ENCODE peak calls at places on chromosomes 11 and 22, in six cellular contexts. V is kidney epithelial cell, K is colonic mucosa, Y is cardiac muscle cell, B is OCI-LY7, E is fibroblast of lung. G is an unnamed sample.

GRCh38 chr22:46574993-46575914 is 37.8 kb upstream of the CELSR1 start:
- DNase-seq in E (no peak), B (no peak), V (no peak), Y (peak; percentile 43), K (peak; percentile 74), G (no peak)

GRCh38 chr11:102810943-102811528 is 13.1 kb upstream of the MMP1 start:
- DNase-seq in B (no peak), K (no peak), E (peak; percentile 47), V (no peak), Y (peak; percentile 21), G (no peak)

GRCh38 chr11:117197006-117197405 is 2.2 kb upstream of the TAGLN start:
- DNase-seq in Y (no peak), B (no peak), K (no peak), V (no peak), E (no peak), G (no peak)

GRCh38 chr22:20316217-20316843 is 3.5 kb downstream of the DGCR6L start:
- DNase-seq in B (no peak), Y (no peak), V (no peak), K (no peak), E (no peak), G (no peak)

GRCh38 chr11:106281455-106282173 is 204.2 kb downstream of the AASDHPPT start:
- DNase-seq in V (peak; percentile 80), E (peak; percentile 51), Y (no peak), B (no peak), K (no peak), G (no peak)

GRCh38 chr22:46159777-46160176 is 9.5 kb downstream of the PPARA start:
- DNase-seq in E (no peak), Y (no peak), B (no peak), V (no peak), K (no peak), G (no peak)

GRCh38 chr11:6737872-6738466 is 33.8 kb downstream of the OR2AG2 start:
- DNase-seq in Y (peak; percentile 61), V (no peak), K (peak; percentile 64), E (peak; percentile 29), B (peak; percentile 80), G (peak; percentile 56)

GRCh38 chr11:87878373-87878779 is 296.9 kb downstream of the RAB38 start:
- DNase-seq in V (peak; percentile 12), E (peak; percentile 67), Y (peak; percentile 36), B (peak; percentile 53), K (peak; percentile 17), G (peak; percentile 2)

GRCh38 chr11:62501432-62501891 is 45.1 kb downstream of the AHNAK start:
- DNase-seq in Y (peak; percentile 52), E (peak; percentile 22), V (no peak), K (no peak), B (no peak), G (no peak)

GRCh38 chr11:99795999-99796398 is 775.2 kb downstream of the CNTN5 start:
- DNase-seq in Y (no peak), V (no peak), K (no peak), E (no peak), B (no peak), G (no peak)

GRCh38 chr11:70569173-70569890 is 171.0 kb downstream of the CTTN start:
- DNase-seq in E (no peak), B (no peak), K (no peak), V (no peak), Y (no peak), G (no peak)

GRCh38 chr22:27476318-27476717 is 325.2 kb downstream of the MN1 start:
- DNase-seq in E (no peak), V (no peak), K (no peak), B (no peak), Y (no peak), G (no peak)

GRCh38 chr11:1916986-1917522 is 2.4 kb upstream of the TNNT3 start:
- DNase-seq in Y (no peak), K (no peak), E (no peak), B (no peak), V (no peak), G (peak; percentile 41)

GRCh38 chr11:1917523-1918435 is 1.7 kb upstream of the TNNT3 start:
- DNase-seq in E (no peak), V (no peak), B (no peak), K (no peak), Y (no peak), G (peak; percentile 54)

GRCh38 chr11:1920128-1920908 is 815 bp downstream of the TNNT3 start:
- DNase-seq in B (no peak), Y (no peak), E (no peak), V (no peak), K (peak; percentile 14), G (peak; percentile 24)

GRCh38 chr11:1919428-1920127 is at the start of gene TNNT3:
- DNase-seq in K (no peak), Y (no peak), B (no peak), V (no peak), E (no peak), G (peak; percentile 45)

DNA sequence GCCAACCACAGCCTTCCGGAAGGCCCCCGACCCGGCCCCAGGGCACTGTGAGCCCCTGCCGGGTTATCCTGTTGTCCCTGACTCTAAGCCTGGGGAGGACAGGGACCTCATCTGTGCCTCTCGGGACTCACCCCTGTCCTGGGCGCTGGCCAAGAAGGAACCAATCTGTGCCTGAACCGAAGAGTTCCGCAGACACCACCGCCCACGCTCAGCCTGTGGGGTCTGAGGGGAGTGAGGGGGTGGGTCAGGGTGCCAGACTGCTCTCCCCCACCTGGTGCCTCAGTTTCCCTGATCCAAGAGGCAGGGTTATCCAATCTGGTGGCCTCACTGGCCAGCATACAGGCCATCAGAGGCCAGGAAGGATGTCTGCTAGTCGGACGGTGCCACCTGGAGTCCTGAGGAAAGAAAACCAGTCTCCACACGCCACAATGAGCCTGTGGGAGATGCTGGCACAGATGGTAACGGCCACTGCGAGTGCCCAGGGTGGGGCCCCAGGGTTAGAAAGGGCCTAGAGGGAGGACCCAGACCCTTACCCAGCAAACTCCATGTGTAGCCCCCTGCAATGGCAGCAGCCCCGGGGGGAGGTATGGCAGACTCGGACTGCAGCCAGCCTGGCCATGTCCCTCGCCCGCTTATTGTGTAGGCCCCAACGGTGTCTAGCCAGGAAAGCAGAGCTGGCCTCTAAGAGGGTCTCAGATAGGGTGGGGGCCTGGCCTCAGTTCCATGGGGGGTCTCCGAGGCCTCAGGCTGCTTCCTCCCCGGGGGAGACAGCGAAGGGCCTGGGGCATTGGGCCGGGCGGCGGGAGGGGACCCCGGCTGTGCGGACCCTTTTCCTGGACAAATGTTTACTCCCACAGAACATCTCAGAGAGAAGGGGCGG is 827 bp upstream of the TNNT3 start:
- DNase-seq in E (no peak), Y (no peak), K (no peak), B (no peak), V (no peak), G (peak; percentile 51)
- TF ChIP-seq CTCF in E (peak; percentile 7), Y (no peak), K (no peak), B (no peak), V (peak; percentile 24), G (peak; percentile 17)

GRCh38 chr11:13135385-13136271 is 126.5 kb downstream of the RASSF10 start:
- DNase-seq in E (peak; percentile 85), K (no peak), B (no peak), Y (peak; percentile 78), V (no peak), G (no peak)
- TF ChIP-seq CTCF in E (no peak), K (no peak), B (no peak), Y (no peak), V (no peak), G (no peak)

GRCh38 chr11:110471315-110471714 is 41.6 kb downstream of the FDX1 start:
- DNase-seq in Y (no peak), E (peak; percentile 51), B (no peak), V (no peak), K (no peak), G (no peak)

GRCh38 chr11:110468095-110468494 is 38.3 kb downstream of the FDX1 start:
- DNase-seq in V (no peak), Y (no peak), K (no peak), B (no peak), E (no peak), G (no peak)

GRCh38 chr11:110469101-110469500 is 39.4 kb downstream of the FDX1 start:
- DNase-seq in V (no peak), E (peak; percentile 60), Y (no peak), B (no peak), K (no peak), G (no peak)

GRCh38 chr11:110470716-110471115 is 41.0 kb downstream of the FDX1 start:
- DNase-seq in K (no peak), Y (no peak), V (no peak), B (no peak), E (peak; percentile 51), G (no peak)

DNA sequence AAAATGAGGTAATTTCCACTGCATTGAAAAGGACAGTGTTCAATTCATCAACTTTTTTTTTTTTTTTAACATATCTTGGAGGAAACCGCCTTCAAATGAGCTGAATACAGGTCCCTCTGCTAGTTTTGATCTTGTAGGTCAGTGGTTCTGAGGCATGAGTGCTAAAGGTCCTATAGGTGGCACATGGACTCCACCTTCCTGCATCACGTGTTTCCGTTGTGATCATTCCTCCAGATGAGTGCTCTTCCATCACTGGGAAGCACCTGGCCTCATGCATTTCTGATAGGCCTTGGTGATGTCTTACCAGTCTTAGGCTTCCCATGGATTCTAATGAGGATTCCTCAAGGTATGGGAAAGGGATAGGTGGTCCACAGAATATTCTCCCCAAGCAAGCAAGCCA is 37.8 kb downstream of the FDX1 start:
- DNase-seq in B (no peak), E (no peak), Y (no peak), V (no peak), K (no peak), G (no peak)
- TF ChIP-seq CTCF in B (no peak), E (no peak), Y (no peak), V (no peak), K (no peak), G (no peak)

GRCh38 chr11:10856689-10857603 is 907 bp downstream of the ZBED5 start:
- DNase-seq in B (peak; percentile 58), E (peak; percentile 34), V (no peak), K (peak; percentile 78), Y (peak; percentile 47), G (peak; percentile 13)

GRCh38 chr11:10861799-10862198 is 3.9 kb upstream of the ZBED5 start:
- DNase-seq in V (no peak), Y (no peak), K (no peak), E (no peak), B (no peak), G (no peak)

GRCh38 chr11:10857604-10858504 is at the start of gene ZBED5:
- DNase-seq in K (peak; percentile 98), E (peak; percentile 98), B (peak; percentile 97), Y (peak; percentile 97), V (peak; percentile 83), G (peak; percentile 89)

GRCh38 chr11:10861047-10861446 is 3.2 kb upstream of the ZBED5 start:
- DNase-seq in Y (no peak), K (no peak), V (no peak), B (no peak), E (no peak), G (no peak)

DNA sequence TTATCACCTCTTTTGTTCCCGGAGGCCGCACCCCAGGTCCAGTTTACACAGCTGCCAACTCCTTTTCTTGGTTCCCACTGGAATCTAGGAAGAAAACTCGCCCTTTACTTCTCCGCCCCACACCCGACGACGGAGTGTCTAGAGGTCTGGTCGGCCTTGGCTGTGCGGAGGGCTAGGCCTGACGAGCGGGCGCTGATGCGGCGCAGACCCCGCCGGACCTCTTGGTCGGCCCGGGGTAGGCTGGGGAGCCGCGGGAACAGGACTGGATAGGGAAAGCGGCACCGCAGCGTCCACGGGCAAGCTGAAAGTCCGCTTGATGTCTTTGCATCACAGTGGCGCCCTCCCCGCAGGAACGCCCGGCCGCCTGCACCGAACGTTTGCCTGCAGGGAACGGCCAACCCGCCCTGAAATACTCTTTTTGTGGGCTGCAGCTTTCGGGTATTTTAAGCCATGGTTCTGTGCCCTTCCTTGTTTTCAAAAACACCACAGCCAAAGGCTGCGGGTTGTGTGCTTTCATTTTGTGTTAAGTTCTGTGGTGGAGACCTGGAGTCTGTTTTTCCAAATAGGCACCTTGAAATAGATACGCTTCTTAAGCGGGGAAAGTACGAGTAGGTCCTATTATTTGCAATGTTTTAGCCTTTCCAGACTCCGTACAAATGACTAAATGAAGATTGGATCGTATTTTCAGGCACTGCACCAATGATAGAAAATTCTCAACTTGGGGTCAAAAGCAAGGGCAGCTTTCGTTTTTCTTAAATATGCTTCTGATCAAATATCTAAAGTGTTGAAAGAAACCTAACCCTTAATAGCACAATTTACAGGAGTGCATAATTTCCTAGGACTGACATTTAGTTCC is 880 bp upstream of the ZBED5 start:
- DNase-seq in Y (peak; percentile 81), B (peak; percentile 56), E (peak; percentile 48), V (no peak), K (peak; percentile 71), G (peak; percentile 21)
- TF ChIP-seq CTCF in Y (no peak), B (no peak), E (no peak), V (no peak), K (no peak), G (no peak)